ENCODE peak calls at places on chromosomes 3 and 15, in eight cellular contexts. One of them, this sample, is unnamed.

GRCh38 chr3:15653326-15653725 is 51.8 kb downstream of the BTD start:
- DNase-seq in fibroblast of pulmonary artery: no peak
- DNase-seq in SW480: no peak
- DNase-seq in Calu3: no peak
- DNase-seq in upper lobe of right lung: no peak
- DNase-seq in T-helper 1 cell: no peak
- DNase-seq in body of pancreas: no peak
- DNase-seq in nephron progenitor cell: no peak
- DNase-seq in this sample: no peak

GRCh38 chr15:71781179-71781964 is 29.0 kb upstream of the NR2E3 start:
- DNase-seq in fibroblast of pulmonary artery: no peak
- DNase-seq in SW480: no peak
- DNase-seq in Calu3: no peak
- DNase-seq in upper lobe of right lung: no peak
- DNase-seq in T-helper 1 cell: no peak
- DNase-seq in body of pancreas: no peak
- DNase-seq in nephron progenitor cell: no peak
- DNase-seq in this sample: no peak

GRCh38 chr15:75211436-75212199 is 9.9 kb downstream of the C15orf39 start:
- DNase-seq in fibroblast of pulmonary artery: no peak
- DNase-seq in SW480: no peak
- DNase-seq in Calu3: no peak
- DNase-seq in upper lobe of right lung: no peak
- DNase-seq in T-helper 1 cell: no peak
- DNase-seq in body of pancreas: no peak
- DNase-seq in nephron progenitor cell: no peak
- DNase-seq in this sample: no peak

GRCh38 chr3:116815831-116816588 is 106.4 kb downstream of the TUSC7 start:
- DNase-seq in fibroblast of pulmonary artery: peak; percentile 1
- DNase-seq in SW480: no peak
- DNase-seq in Calu3: no peak
- DNase-seq in upper lobe of right lung: no peak
- DNase-seq in T-helper 1 cell: no peak
- DNase-seq in body of pancreas: peak; percentile 19
- DNase-seq in nephron progenitor cell: no peak
- DNase-seq in this sample: peak; percentile 86

GRCh38 chr15:40282144-40282869 is 557 bp downstream of the ANKRD63 start:
- DNase-seq in fibroblast of pulmonary artery: no peak
- DNase-seq in SW480: peak; percentile 16
- DNase-seq in Calu3: peak; percentile 59
- DNase-seq in upper lobe of right lung: peak; percentile 77
- DNase-seq in T-helper 1 cell: no peak
- DNase-seq in body of pancreas: peak; percentile 68
- DNase-seq in nephron progenitor cell: peak; percentile 72
- DNase-seq in this sample: no peak

GRCh38 chr3:184371570-184372018 is 6.4 kb downstream of the THPO start:
- DNase-seq in fibroblast of pulmonary artery: peak; percentile 92
- DNase-seq in SW480: peak; percentile 90
- DNase-seq in Calu3: peak; percentile 91
- DNase-seq in upper lobe of right lung: peak; percentile 85
- DNase-seq in T-helper 1 cell: no peak
- DNase-seq in body of pancreas: peak; percentile 95
- DNase-seq in nephron progenitor cell: peak; percentile 74
- DNase-seq in this sample: peak; percentile 92

GRCh38 chr15:98904466-98905048 is 103.0 kb downstream of the PGPEP1L start:
- DNase-seq in fibroblast of pulmonary artery: peak; percentile 59
- DNase-seq in SW480: peak; percentile 60
- DNase-seq in Calu3: peak; percentile 55
- DNase-seq in upper lobe of right lung: no peak
- DNase-seq in T-helper 1 cell: no peak
- DNase-seq in body of pancreas: no peak
- DNase-seq in nephron progenitor cell: peak; percentile 18
- DNase-seq in this sample: peak; percentile 60

GRCh38 chr3:163890661-163891060 is 1187.6 kb downstream of the SI start:
- DNase-seq in fibroblast of pulmonary artery: no peak
- DNase-seq in SW480: no peak
- DNase-seq in Calu3: no peak
- DNase-seq in upper lobe of right lung: no peak
- DNase-seq in T-helper 1 cell: no peak
- DNase-seq in body of pancreas: no peak
- DNase-seq in nephron progenitor cell: no peak
- DNase-seq in this sample: no peak

GRCh38 chr15:33737687-33738606 is 230.3 kb upstream of the CHRM5 start:
- DNase-seq in fibroblast of pulmonary artery: peak; percentile 41
- DNase-seq in SW480: peak; percentile 14
- DNase-seq in Calu3: peak; percentile 15
- DNase-seq in upper lobe of right lung: no peak
- DNase-seq in T-helper 1 cell: no peak
- DNase-seq in body of pancreas: peak; percentile 30
- DNase-seq in nephron progenitor cell: peak; percentile 73
- DNase-seq in this sample: no peak

GRCh38 chr3:173501941-173502489 is 104.5 kb downstream of the NLGN1 start:
- DNase-seq in fibroblast of pulmonary artery: peak; percentile 6
- DNase-seq in SW480: no peak
- DNase-seq in Calu3: no peak
- DNase-seq in upper lobe of right lung: no peak
- DNase-seq in T-helper 1 cell: no peak
- DNase-seq in body of pancreas: no peak
- DNase-seq in nephron progenitor cell: no peak
- DNase-seq in this sample: no peak

This sample was measured in sigmoid colon.